ENCODE peak calls at places on chromosomes 6 and 20, in eight cellular contexts. C is cardiac septum, T is NCI-H226, H is cerebellum, O is BJ, R is kidney glomerular epithelial cell, J is right cardiac atrium, P is stomach. S is an unnamed sample.

GRCh38 chr6:140124498-140124897 is 750.0 kb upstream of the CITED2 start:
- DNase-seq in C (no peak), T (no peak), H (no peak), O (no peak), R (no peak), J (no peak), P (no peak), S (no peak)

GRCh38 chr6:25579484-25579883 is 72.5 kb upstream of the SCGN start:
- DNase-seq in C (no peak), T (no peak), H (no peak), O (no peak), R (no peak), J (no peak), P (no peak), S (no peak)

GRCh38 chr20:3661060-3661820 is 2.0 kb downstream of the GFRA4 start:
- DNase-seq in C (peak), T (no peak), H (no peak), O (no peak), R (no peak), J (peak), P (no peak), S (no peak)

GRCh38 chr20:58109918-58110635 is 118.4 kb downstream of the ANKRD60 start:
- DNase-seq in C (no peak), T (no peak), H (no peak), O (no peak), R (no peak), J (no peak), P (no peak), S (no peak)

GRCh38 chr20:5786930-5787826 is 37.0 kb downstream of the SHLD1 start:
- DNase-seq in C (no peak), T (no peak), H (no peak), O (no peak), R (peak), J (no peak), P (no peak), S (peak)

GRCh38 chr20:19335341-19335740 is 122.9 kb downstream of the SLC24A3 start:
- DNase-seq in C (no peak), T (no peak), H (no peak), O (no peak), R (no peak), J (no peak), P (no peak), S (no peak)

GRCh38 chr20:21902391-21902790 is 196.9 kb downstream of the PAX1 start:
- DNase-seq in C (no peak), T (no peak), H (no peak), O (no peak), R (no peak), J (no peak), P (no peak), S (no peak)

GRCh38 chr20:59322101-59322500 is 21.7 kb downstream of the EDN3 start:
- DNase-seq in C (no peak), T (no peak), H (no peak), O (no peak), R (no peak), J (no peak), P (no peak), S (no peak)

GRCh38 chr6:107800564-107801164 is 23.4 kb downstream of the SCML4 start:
- DNase-seq in C (no peak), T (no peak), H (no peak), O (no peak), R (peak), J (no peak), P (no peak), S (no peak)

GRCh38 chr20:57426156-57426769 is 35.1 kb downstream of the RBM38 start:
- DNase-seq in C (no peak), T (no peak), H (no peak), O (no peak), R (no peak), J (no peak), P (no peak), S (no peak)

GRCh38 chr6:3352678-3353077 is 93.9 kb downstream of the PSMG4 start:
- DNase-seq in C (no peak), T (no peak), H (no peak), O (no peak), R (no peak), J (no peak), P (no peak), S (no peak)

GRCh38 chr6:38174806-38175495 is 355.4 kb downstream of the ZFAND3 start:
- DNase-seq in C (no peak), T (no peak), H (no peak), O (no peak), R (no peak), J (no peak), P (no peak), S (no peak)

GRCh38 chr6:79544299-79544927 is 7.2 kb upstream of the LCA5 start:
- DNase-seq in C (no peak), T (peak), H (peak), O (no peak), R (peak), J (no peak), P (no peak), S (no peak)

GRCh38 chr6:23174781-23175361 is 605.5 kb downstream of the HDGFL1 start:
- DNase-seq in C (no peak), T (peak), H (no peak), O (peak), R (peak), J (no peak), P (no peak), S (peak)

GRCh38 chr20:33689973-33690372 is 3.8 kb upstream of the E2F1 start:
- DNase-seq in C (no peak), T (peak), H (no peak), O (no peak), R (no peak), J (no peak), P (no peak), S (peak)

GRCh38 chr6:113632220-113632864 is 224.8 kb upstream of the MARCKS start:
- DNase-seq in C (no peak), T (peak), H (no peak), O (peak), R (peak), J (no peak), P (peak), S (peak)

GRCh38 chr20:50636601-50637539 is 54.5 kb downstream of the RIPOR3 start:
- DNase-seq in C (no peak), T (no peak), H (no peak), O (no peak), R (peak), J (no peak), P (no peak), S (no peak)

GRCh38 chr20:3101737-3102574 is 17.4 kb upstream of the AVP start:
- DNase-seq in C (no peak), T (no peak), H (no peak), O (no peak), R (no peak), J (no peak), P (no peak), S (no peak)

GRCh38 chr6:52725530-52726192 is 37.6 kb downstream of the GSTA2 start:
- DNase-seq in C (no peak), T (peak), H (no peak), O (no peak), R (no peak), J (no peak), P (peak), S (no peak)

GRCh38 chr6:27495386-27496135 is 22.7 kb upstream of the ZNF184 start:
- DNase-seq in C (no peak), T (peak), H (no peak), O (no peak), R (peak), J (peak), P (no peak), S (peak)

GRCh38 chr6:131164506-131164905 is 29.2 kb downstream of the AKAP7 start:
- DNase-seq in C (no peak), T (no peak), H (no peak), O (no peak), R (no peak), J (no peak), P (no peak), S (peak)

GRCh38 chr6:135703621-135704020 is 147.9 kb upstream of the PDE7B start:
- DNase-seq in C (no peak), T (no peak), H (no peak), O (no peak), R (no peak), J (no peak), P (no peak), S (no peak)

GRCh38 chr20:35315199-35316020 is 23.2 kb upstream of the FAM83C start:
- DNase-seq in C (no peak), T (no peak), H (no peak), O (no peak), R (no peak), J (no peak), P (no peak), S (no peak)

GRCh38 chr6:160519603-160520042 is 144.5 kb downstream of the LPA start:
- DNase-seq in C (no peak), T (peak), H (no peak), O (no peak), R (peak), J (no peak), P (no peak), S (peak)

GRCh38 chr6:31007694-31008093 is 2.6 kb upstream of the MUC22 start:
- DNase-seq in C (no peak), T (peak), H (no peak), O (peak), R (peak), J (no peak), P (no peak), S (peak)

GRCh38 chr20:22414354-22414753 is 170.0 kb downstream of the FOXA2 start:
- DNase-seq in C (no peak), T (peak), H (no peak), O (no peak), R (peak), J (no peak), P (no peak), S (no peak)

GRCh38 chr20:49186535-49187329 is 1.4 kb downstream of the STAU1 start:
- DNase-seq in C (peak), T (peak), H (peak), O (no peak), R (peak), J (peak), P (peak), S (peak)

GRCh38 chr20:52379723-52380336 is 188.3 kb upstream of the ZFP64 start:
- DNase-seq in C (no peak), T (no peak), H (peak), O (no peak), R (peak), J (peak), P (peak), S (peak)

GRCh38 chr6:97703661-97704060 is 420.6 kb upstream of the MMS22L start:
- DNase-seq in C (no peak), T (no peak), H (no peak), O (no peak), R (no peak), J (no peak), P (no peak), S (no peak)

GRCh38 chr20:4829494-4830211 is 107.9 kb downstream of the PRND start:
- DNase-seq in C (no peak), T (no peak), H (no peak), O (no peak), R (no peak), J (no peak), P (no peak), S (no peak)

GRCh38 chr20:9392892-9393857 is 121.2 kb upstream of the LAMP5 start:
- DNase-seq in C (no peak), T (peak), H (peak), O (no peak), R (peak), J (peak), P (peak), S (peak)

GRCh38 chr6:164477126-164477525 is 832.3 kb downstream of the C6orf118 start:
- DNase-seq in C (no peak), T (no peak), H (no peak), O (no peak), R (no peak), J (no peak), P (no peak), S (no peak)

GRCh38 chr6:163241668-163242067 is 172.8 kb upstream of the QKI start:
- DNase-seq in C (no peak), T (no peak), H (no peak), O (no peak), R (no peak), J (no peak), P (no peak), S (no peak)

GRCh38 chr20:33480071-33480470 is 9.8 kb upstream of the CBFA2T2 start:
- DNase-seq in C (no peak), T (no peak), H (no peak), O (no peak), R (no peak), J (no peak), P (no peak), S (no peak)

GRCh38 chr6:144467921-144468320 is 182.8 kb downstream of the UTRN start:
- DNase-seq in C (no peak), T (no peak), H (no peak), O (no peak), R (no peak), J (no peak), P (no peak), S (no peak)

GRCh38 chr6:12012231-12012565 is at the start of gene HIVEP1:
- DNase-seq in C (no peak), T (no peak), H (peak), O (no peak), R (peak), J (no peak), P (peak), S (no peak)

GRCh38 chr6:137223370-137224131 is 4.4 kb upstream of the IFNGR1 start:
- DNase-seq in C (no peak), T (no peak), H (no peak), O (no peak), R (no peak), J (no peak), P (peak), S (no peak)

S was measured in COLO829.